ENCODE peak calls at places on chromosomes 11 and 22, in five cellular contexts. One of them, this sample, is unnamed.

GRCh38 chr22:20531404-20532181 is 24.2 kb downstream of the MED15 start:
- DNase-seq in astrocyte of the cerebellum: no peak
- DNase-seq in stimulated activated effector memory CD8-positive, alpha-beta T cell treated with anti-CD3 and anti-CD28 coated beads, Interleukin-12 subunit alpha, Interleukin-12 subunit beta, amount 100 ng/mL, for 72 hours: no peak
- DNase-seq in activated gamma-delta T cell treated with anti-CD3 and anti-CD28 coated beads, Interleukin-2, amount 50 U/mL, for 16 hours: no peak
- DNase-seq in HFF-Myc: peak; percentile 73
- DNase-seq in this sample: peak; percentile 93

GRCh38 chr11:28581286-28582242 is 473.4 kb downstream of the METTL15 start:
- DNase-seq in activated gamma-delta T cell treated with anti-CD3 and anti-CD28 coated beads, Interleukin-2, amount 50 U/mL, for 16 hours: no peak
- DNase-seq in stimulated activated effector memory CD8-positive, alpha-beta T cell treated with anti-CD3 and anti-CD28 coated beads, Interleukin-12 subunit alpha, Interleukin-12 subunit beta, amount 100 ng/mL, for 72 hours: no peak
- DNase-seq in HFF-Myc: no peak
- DNase-seq in astrocyte of the cerebellum: peak; percentile 84
- DNase-seq in this sample: no peak

GRCh38 chr11:60118333-60118732 is 29.9 kb downstream of the MS4A2 start:
- DNase-seq in astrocyte of the cerebellum: no peak
- DNase-seq in stimulated activated effector memory CD8-positive, alpha-beta T cell treated with anti-CD3 and anti-CD28 coated beads, Interleukin-12 subunit alpha, Interleukin-12 subunit beta, amount 100 ng/mL, for 72 hours: no peak
- DNase-seq in HFF-Myc: no peak
- DNase-seq in activated gamma-delta T cell treated with anti-CD3 and anti-CD28 coated beads, Interleukin-2, amount 50 U/mL, for 16 hours: no peak
- DNase-seq in this sample: no peak

GRCh38 chr11:45025716-45026492 is 75.2 kb upstream of the TP53I11 start:
- DNase-seq in HFF-Myc: no peak
- DNase-seq in activated gamma-delta T cell treated with anti-CD3 and anti-CD28 coated beads, Interleukin-2, amount 50 U/mL, for 16 hours: no peak
- DNase-seq in stimulated activated effector memory CD8-positive, alpha-beta T cell treated with anti-CD3 and anti-CD28 coated beads, Interleukin-12 subunit alpha, Interleukin-12 subunit beta, amount 100 ng/mL, for 72 hours: no peak
- DNase-seq in astrocyte of the cerebellum: peak; percentile 15
- DNase-seq in this sample: no peak

GRCh38 chr22:19855504-19856409 is 1.1 kb upstream of the GNB1L start:
- DNase-seq in stimulated activated effector memory CD8-positive, alpha-beta T cell treated with anti-CD3 and anti-CD28 coated beads, Interleukin-12 subunit alpha, Interleukin-12 subunit beta, amount 100 ng/mL, for 72 hours: peak; percentile 86
- DNase-seq in HFF-Myc: no peak
- DNase-seq in activated gamma-delta T cell treated with anti-CD3 and anti-CD28 coated beads, Interleukin-2, amount 50 U/mL, for 16 hours: peak; percentile 22
- DNase-seq in astrocyte of the cerebellum: no peak
- DNase-seq in this sample: peak; percentile 77

GRCh38 chr11:11850668-11851067 is 8.9 kb downstream of the USP47 start:
- DNase-seq in activated gamma-delta T cell treated with anti-CD3 and anti-CD28 coated beads, Interleukin-2, amount 50 U/mL, for 16 hours: no peak
- DNase-seq in stimulated activated effector memory CD8-positive, alpha-beta T cell treated with anti-CD3 and anti-CD28 coated beads, Interleukin-12 subunit alpha, Interleukin-12 subunit beta, amount 100 ng/mL, for 72 hours: no peak
- DNase-seq in HFF-Myc: no peak
- DNase-seq in astrocyte of the cerebellum: no peak
- DNase-seq in this sample: no peak

GRCh38 chr11:488992-489391 is 18.1 kb downstream of the RNH1 start:
- DNase-seq in stimulated activated effector memory CD8-positive, alpha-beta T cell treated with anti-CD3 and anti-CD28 coated beads, Interleukin-12 subunit alpha, Interleukin-12 subunit beta, amount 100 ng/mL, for 72 hours: no peak
- DNase-seq in activated gamma-delta T cell treated with anti-CD3 and anti-CD28 coated beads, Interleukin-2, amount 50 U/mL, for 16 hours: no peak
- DNase-seq in astrocyte of the cerebellum: no peak
- DNase-seq in HFF-Myc: no peak
- DNase-seq in this sample: no peak

GRCh38 chr11:62923634-62924411 is 2.7 kb upstream of the CHRM1 start:
- DNase-seq in activated gamma-delta T cell treated with anti-CD3 and anti-CD28 coated beads, Interleukin-2, amount 50 U/mL, for 16 hours: no peak
- DNase-seq in astrocyte of the cerebellum: no peak
- DNase-seq in HFF-Myc: no peak
- DNase-seq in stimulated activated effector memory CD8-positive, alpha-beta T cell treated with anti-CD3 and anti-CD28 coated beads, Interleukin-12 subunit alpha, Interleukin-12 subunit beta, amount 100 ng/mL, for 72 hours: no peak
- DNase-seq in this sample: no peak

GRCh38 chr22:47107431-47107830 is 345.0 kb downstream of the TBC1D22A start:
- DNase-seq in stimulated activated effector memory CD8-positive, alpha-beta T cell treated with anti-CD3 and anti-CD28 coated beads, Interleukin-12 subunit alpha, Interleukin-12 subunit beta, amount 100 ng/mL, for 72 hours: no peak
- DNase-seq in activated gamma-delta T cell treated with anti-CD3 and anti-CD28 coated beads, Interleukin-2, amount 50 U/mL, for 16 hours: no peak
- DNase-seq in HFF-Myc: peak; percentile 21
- DNase-seq in astrocyte of the cerebellum: peak; percentile 43
- DNase-seq in this sample: peak; percentile 38

GRCh38 chr11:114208371-114208770 is 87.8 kb upstream of the NNMT start:
- DNase-seq in activated gamma-delta T cell treated with anti-CD3 and anti-CD28 coated beads, Interleukin-2, amount 50 U/mL, for 16 hours: peak; percentile 20
- DNase-seq in stimulated activated effector memory CD8-positive, alpha-beta T cell treated with anti-CD3 and anti-CD28 coated beads, Interleukin-12 subunit alpha, Interleukin-12 subunit beta, amount 100 ng/mL, for 72 hours: peak; percentile 53
- DNase-seq in HFF-Myc: no peak
- DNase-seq in astrocyte of the cerebellum: no peak
- DNase-seq in this sample: no peak

GRCh38 chr11:70481625-70482528 is 83.5 kb downstream of the CTTN start:
- DNase-seq in astrocyte of the cerebellum: no peak
- DNase-seq in stimulated activated effector memory CD8-positive, alpha-beta T cell treated with anti-CD3 and anti-CD28 coated beads, Interleukin-12 subunit alpha, Interleukin-12 subunit beta, amount 100 ng/mL, for 72 hours: no peak
- DNase-seq in activated gamma-delta T cell treated with anti-CD3 and anti-CD28 coated beads, Interleukin-2, amount 50 U/mL, for 16 hours: no peak
- DNase-seq in HFF-Myc: no peak
- DNase-seq in this sample: peak; percentile 74

This sample was measured in Caki2.